ENCODE peak calls at places on chromosomes 2 and 18, in four cellular contexts. W is GM12878, O is HepG2, B is K562. X is an unnamed sample.

GRCh38 chr18:34697891-34698290 is 12.2 kb upstream of the DTNA start:
- DNase-seq in W (no peak), B (no peak), O (no peak), X (no peak)

GRCh38 chr2:241966671-241967070 is 97.1 kb downstream of the RTP5 start:
- DNase-seq in O (no peak), B (no peak), W (no peak), X (no peak)

GRCh38 chr18:22342625-22343024 is 75.1 kb downstream of the CTAGE1 start:
- DNase-seq in B (peak), W (no peak), O (no peak), X (no peak)

GRCh38 chr18:31563778-31564177 is 27.9 kb upstream of the TTR start:
- DNase-seq in B (peak), W (no peak), O (no peak), X (no peak)

GRCh38 chr2:96775160-96775559 is 14.5 kb downstream of the CNNM4 start:
- DNase-seq in W (no peak), B (no peak), O (no peak), X (no peak)

GRCh38 chr2:68185541-68186164 is 28.0 kb downstream of the PNO1 start:
- DNase-seq in W (peak), O (peak), B (peak), X (peak)

GRCh38 chr2:45745231-45745630 is 93.8 kb downstream of the PRKCE start:
- DNase-seq in B (no peak), O (no peak), W (no peak), X (no peak)

GRCh38 chr2:225282858-225283693 is 116.4 kb upstream of the NYAP2 start:
- DNase-seq in W (no peak), B (peak), O (peak), X (peak)

GRCh38 chr2:150520887-150521664 is 33.6 kb upstream of the RND3 start:
- DNase-seq in W (no peak), O (no peak), B (no peak), X (no peak)

GRCh38 chr2:39837856-39838453 is 58.9 kb upstream of the THUMPD2 start:
- DNase-seq in W (peak), O (peak), B (peak), X (peak)

GRCh38 chr18:13035249-13035914 is 44.2 kb downstream of the CEP192 start:
- DNase-seq in B (no peak), O (no peak), W (no peak), X (no peak)

GRCh38 chr2:3130889-3131635 is 246.6 kb downstream of the EIPR1 start:
- DNase-seq in O (no peak), W (no peak), B (no peak), X (no peak)

GRCh38 chr18:52345428-52345827 is 5.4 kb downstream of the DCC start:
- DNase-seq in O (no peak), B (no peak), W (no peak), X (no peak)

GRCh38 chr2:14427982-14428567 is 204.4 kb upstream of the LRATD1 start:
- DNase-seq in O (no peak), B (no peak), W (no peak), X (no peak)

GRCh38 chr18:49717617-49718016 is 95.7 kb downstream of the ACAA2 start:
- DNase-seq in B (no peak), O (no peak), W (no peak), X (no peak)
- TF ChIP-seq CHD4 in B (no peak), O (no peak), W (no peak), X (no peak)

DNA sequence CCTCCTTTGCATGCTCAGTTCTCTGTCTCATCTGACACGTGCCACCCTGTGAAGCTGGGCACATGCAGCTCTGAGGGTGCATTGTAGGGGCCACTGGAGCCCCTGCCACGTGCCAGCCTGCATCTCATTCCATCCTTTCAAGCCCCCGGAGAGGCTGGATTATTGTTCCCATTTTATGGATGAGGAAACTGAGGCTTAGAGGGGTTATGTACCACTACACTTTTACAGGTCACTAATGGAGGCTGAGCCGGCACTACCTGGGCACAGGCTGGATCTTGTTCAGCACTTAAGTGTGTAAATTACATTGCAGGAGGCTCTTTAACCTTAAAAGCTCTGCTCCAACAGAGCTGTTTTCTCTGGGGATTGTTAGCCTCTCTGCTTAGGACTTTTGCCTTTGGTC is 47.5 kb downstream of the KCNIP3 start:
- DNase-seq in O (no peak), W (no peak), B (no peak), X (no peak)
- TF ChIP-seq CHD4 in O (no peak), W (no peak), B (no peak), X (no peak)

GRCh38 chr2:101550555-101550954 is 75.6 kb upstream of the RFX8 start:
- DNase-seq in W (no peak), O (no peak), B (no peak), X (no peak)

GRCh38 chr2:101545940-101546339 is 71.0 kb upstream of the RFX8 start:
- DNase-seq in B (no peak), W (no peak), O (no peak), X (no peak)

GRCh38 chr2:101551489-101551888 is 76.6 kb upstream of the RFX8 start:
- DNase-seq in B (no peak), W (no peak), O (no peak), X (no peak)

GRCh38 chr2:101540518-101540917 is 65.6 kb upstream of the RFX8 start:
- DNase-seq in W (no peak), B (no peak), O (no peak), X (no peak)

DNA sequence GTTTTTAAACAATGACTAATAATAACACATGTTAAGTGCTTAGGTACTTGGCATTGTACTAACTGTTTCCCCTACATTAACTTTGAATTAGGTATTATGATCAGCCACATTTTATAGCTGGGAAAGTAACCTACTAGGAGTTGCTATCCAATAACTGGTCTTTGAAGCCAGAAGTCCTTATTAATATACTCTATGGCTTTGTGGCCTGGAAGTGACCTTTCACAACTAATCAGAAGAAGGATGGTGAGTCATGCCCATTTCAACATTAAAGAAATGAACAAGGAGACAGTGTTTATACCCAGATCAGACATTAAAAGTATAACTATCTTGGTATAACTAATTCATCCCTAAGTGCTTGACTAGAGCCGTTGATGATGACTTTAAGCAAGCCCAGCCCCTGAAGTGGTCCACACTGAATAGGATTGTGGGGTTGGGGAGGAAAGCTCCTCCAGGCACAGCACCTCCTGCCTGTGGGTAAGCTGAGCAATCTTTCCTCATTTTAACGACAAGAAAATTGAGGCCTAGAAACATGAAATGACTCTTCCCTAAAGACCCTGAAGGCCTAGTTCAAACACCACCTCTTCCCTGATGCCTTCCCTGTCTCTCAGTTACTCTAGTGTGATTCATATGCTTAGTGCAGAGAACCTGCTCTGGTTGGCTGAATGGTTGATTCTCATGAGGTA is 71.6 kb upstream of the RFX8 start:
- DNase-seq in W (no peak), B (no peak), O (no peak), X (no peak)
- TF ChIP-seq CHD4 in W (no peak), B (no peak), O (no peak), X (no peak)

DNA sequence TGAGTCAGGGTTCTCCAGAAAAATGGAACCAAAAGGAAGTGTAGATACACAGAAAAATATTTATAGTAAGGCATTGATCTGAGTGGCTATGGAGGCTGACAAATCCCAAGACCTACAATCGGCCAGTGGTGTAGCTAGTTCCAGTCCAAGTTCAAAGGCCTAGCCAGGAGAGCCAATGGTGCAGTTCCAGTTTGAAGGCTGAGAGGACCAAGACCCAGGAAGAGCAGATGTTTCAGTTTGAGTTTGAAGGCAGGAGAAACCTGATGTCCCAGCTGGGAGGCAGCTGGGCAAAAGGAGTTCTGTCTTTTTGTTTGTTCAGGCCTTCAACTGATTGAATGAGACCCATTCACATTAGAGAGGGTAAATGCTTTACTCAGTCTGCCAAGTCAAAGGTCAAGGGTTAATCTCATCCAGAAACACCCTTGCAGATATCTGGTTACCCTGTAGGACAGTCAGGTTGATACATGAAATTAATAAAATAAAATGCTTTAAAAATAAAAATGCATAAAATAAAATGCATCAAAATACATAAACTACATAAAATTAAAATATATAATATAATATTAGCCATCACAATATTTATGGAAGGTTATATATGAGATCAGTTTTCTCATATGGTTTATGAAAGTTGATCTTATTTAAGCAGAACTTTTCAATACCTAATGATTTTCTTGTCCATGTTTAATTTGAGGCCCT is 38.7 kb downstream of the KCNE4 start:
- DNase-seq in B (no peak), W (no peak), O (peak), X (no peak)
- TF ChIP-seq CHD4 in B (no peak), W (no peak), O (no peak), X (no peak)